ENCODE peak calls at places on chromosomes 4 and X, in ten cellular contexts. H is sigmoid colon; W is adrenal gland; I is tibial artery; M is SK-N-SH; P is ascending aorta; Z is fibroblast of lung; N is PC-3; T is left ventricle myocardium inferior; A is CD4-positive, CD25-positive, alpha-beta regulatory T cell. V is an unnamed sample. For H3K27me3, the result is how much of the 10 kb centered on the place peaks cover.

GRCh38 chr4:156798438-156798837 is 173.2 kb downstream of the PDGFC start:
- DNase-seq in H (no peak), M (no peak), A (no peak), P (no peak), I (no peak), Z (no peak), W (no peak), T (no peak), N (no peak), V (no peak)

GRCh38 chrX:11944486-11944885 is 186.4 kb downstream of the MSL3 start:
- DNase-seq in M (peak), A (peak), T (no peak), P (no peak), W (no peak), Z (peak), I (no peak), N (peak), H (no peak), V (no peak)

GRCh38 chr4:158850800-158851644 is 82.2 kb downstream of the FNIP2 start:
- DNase-seq in A (peak), I (no peak), W (no peak), T (no peak), N (peak), H (no peak), M (peak), Z (peak), P (no peak), V (peak)

GRCh38 chrX:150032742-150033141 is 94.5 kb upstream of the EOLA2 start:
- DNase-seq in N (peak), H (no peak), Z (peak), A (no peak), T (no peak), P (no peak), M (no peak), I (no peak), W (no peak), V (no peak)

GRCh38 chr4:110508827-110509446 is 33.0 kb downstream of the ENPEP start:
- DNase-seq in A (no peak), Z (peak), M (peak), W (no peak), H (no peak), T (no peak), I (no peak), P (no peak), N (peak), V (no peak)

GRCh38 chrX:47751670-47752069 is 85.0 kb upstream of the ZNF81 start:
- DNase-seq in H (no peak), P (no peak), A (peak), N (peak), Z (no peak), M (no peak), I (no peak), W (peak), T (peak), V (peak)

GRCh38 chr4:145341381-145341780 is 140.3 kb upstream of the SMAD1 start:
- DNase-seq in M (no peak), P (no peak), Z (no peak), A (no peak), N (no peak), I (no peak), H (no peak), T (no peak), W (no peak), V (no peak)

GRCh38 chr4:113467581-113467980 is 294.0 kb downstream of the CAMK2D start:
- DNase-seq in N (peak), W (no peak), M (no peak), I (peak), P (no peak), A (no peak), Z (peak), H (no peak), T (no peak), V (no peak)

GRCh38 chrX:108834036-108834435 is 97.7 kb upstream of the IRS4 start:
- DNase-seq in P (no peak), N (no peak), M (no peak), Z (no peak), I (no peak), T (no peak), H (no peak), W (no peak), A (no peak), V (no peak)

GRCh38 chr4:41435509-41435908 is 102.4 kb upstream of the LIMCH1 start:
- DNase-seq in T (no peak), A (no peak), W (no peak), Z (no peak), P (no peak), I (no peak), N (no peak), M (no peak), H (no peak), V (no peak)

GRCh38 chr4:41433361-41433760 is 104.6 kb upstream of the LIMCH1 start:
- DNase-seq in M (no peak), I (no peak), W (no peak), H (no peak), T (no peak), Z (no peak), P (no peak), A (no peak), N (no peak), V (no peak)

GRCh38 chr4:41430796-41431195 is 107.2 kb upstream of the LIMCH1 start:
- DNase-seq in Z (no peak), N (no peak), P (no peak), W (no peak), T (no peak), H (no peak), I (peak), A (no peak), M (no peak), V (no peak)

GRCh38 chr4:41432219-41432618 is 105.7 kb upstream of the LIMCH1 start:
- DNase-seq in I (no peak), A (no peak), P (no peak), W (no peak), Z (no peak), H (no peak), T (no peak), N (no peak), M (no peak), V (no peak)

GRCh38 chr4:41432889-41433288 is 105.1 kb upstream of the LIMCH1 start:
- DNase-seq in H (no peak), M (no peak), Z (peak), I (no peak), N (no peak), W (no peak), A (no peak), T (no peak), P (no peak), V (no peak)
- H3K4me3 ChIP-seq in H (no peak), M (no peak), Z (no peak), I (no peak), N (no peak), W (no peak), A (no peak), T (no peak), P (no peak), V (no peak)

DNA sequence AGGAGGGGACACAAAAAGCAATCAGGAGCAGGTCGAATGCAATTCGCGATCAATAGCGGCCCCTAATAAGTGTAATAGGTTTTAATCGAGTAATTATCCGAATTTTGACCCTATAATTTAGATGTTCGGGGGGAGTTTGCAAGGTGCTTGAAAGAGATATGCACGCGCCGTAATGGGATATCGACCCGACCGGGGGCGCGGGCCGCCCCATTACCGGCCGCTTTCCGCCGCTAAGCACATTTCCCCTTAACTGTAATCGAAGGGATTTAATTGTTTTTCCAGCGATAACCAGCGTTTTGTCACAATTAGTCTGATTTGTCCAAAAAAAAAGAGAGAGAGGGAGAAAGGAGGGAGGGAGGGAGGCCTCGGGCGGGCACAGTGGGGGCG is 1.0 kb downstream of the NKX1-1 start:
- DNase-seq in N (no peak), A (no peak), M (no peak), T (no peak), P (no peak), W (no peak), H (no peak), I (no peak), Z (no peak), V (no peak)
- H3K27me3 ChIP-seq in N (under half), A (under half), M (half or more), T (half or more), P (half or more), W (half or more), H (half or more), I (half or more), Z (half or more), V (under half)

GRCh38 chr4:27930291-27930690 is 1069.7 kb downstream of the STIM2 start:
- DNase-seq in P (no peak), Z (no peak), A (no peak), T (no peak), I (no peak), H (no peak), M (no peak), W (no peak), N (no peak), V (no peak)
- H3K4me3 ChIP-seq in P (no peak), Z (no peak), A (no peak), T (no peak), I (no peak), H (no peak), M (no peak), W (no peak), N (no peak), V (no peak)

GRCh38 chrX:55638933-55639332 is 15.7 kb downstream of the FOXR2 start:
- DNase-seq in I (no peak), T (no peak), W (no peak), H (no peak), M (no peak), Z (no peak), N (no peak), A (no peak), P (no peak), V (no peak)
- H3K27me3 ChIP-seq in I (under half), T (under half), W (under half), H (under half), M (under half), Z (under half), N (under half), A (under half), P (under half), V (under half)

DNA sequence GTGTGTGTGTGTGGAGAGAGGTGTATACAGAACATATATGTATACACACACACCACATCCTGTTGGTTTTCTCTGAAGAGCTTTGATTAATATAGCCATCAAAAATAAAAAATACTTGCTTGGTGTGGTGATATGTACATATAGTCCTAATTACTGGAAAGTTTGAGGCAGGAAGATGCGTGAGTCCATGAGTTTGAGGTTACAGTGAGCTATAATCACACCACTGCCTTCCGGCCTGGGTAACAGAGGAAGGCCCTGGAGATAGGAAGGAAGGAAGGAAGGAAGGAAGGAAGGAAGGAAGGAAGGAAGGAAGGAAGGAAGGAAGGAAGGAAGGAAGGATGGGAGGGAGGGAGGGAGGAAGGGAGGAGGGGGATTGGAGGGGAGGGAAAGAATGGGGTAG is 360.4 kb upstream of the CPEB2 start:
- DNase-seq in N (no peak), I (no peak), A (no peak), W (no peak), H (no peak), P (no peak), Z (no peak), M (no peak), T (no peak), V (no peak)
- H3K4me3 ChIP-seq in N (no peak), I (no peak), A (no peak), W (no peak), H (no peak), P (no peak), Z (no peak), M (no peak), T (no peak), V (no peak)